ENCODE peak calls at places on chromosomes 7 and 10, in seven cellular contexts. Z, P, L, A, C, T and Q are unnamed samples.

GRCh38 chr7:152052772-152053171 is 27.3 kb downstream of the GALNT11 start:
- DNase-seq in L (no peak), P (no peak), Z (no peak), T (no peak), A (no peak), C (no peak), Q (no peak)

GRCh38 chr7:5495581-5496375 is 72.1 kb upstream of the TNRC18 start:
- DNase-seq in A (no peak), L (no peak), P (no peak), C (peak), Z (no peak), T (peak), Q (peak)

GRCh38 chr10:8312861-8313260 is 258.4 kb downstream of the GATA3 start:
- DNase-seq in Z (no peak), P (no peak), T (no peak), L (no peak), C (no peak), A (no peak), Q (no peak)

GRCh38 chr7:110148054-110148453 is 942.9 kb upstream of the LRRN3 start:
- DNase-seq in T (no peak), Z (no peak), P (no peak), C (no peak), A (no peak), L (no peak), Q (peak)

GRCh38 chr7:72465521-72465920 is 53.4 kb upstream of the CALN1 start:
- DNase-seq in L (no peak), P (no peak), C (no peak), A (no peak), T (no peak), Z (no peak), Q (no peak)

GRCh38 chr7:64618785-64619456 is 47.0 kb upstream of the ZNF107 start:
- DNase-seq in C (no peak), P (peak), L (peak), Z (no peak), T (no peak), A (peak), Q (no peak)

GRCh38 chr10:7003821-7004220 is 407.0 kb downstream of the SFMBT2 start:
- DNase-seq in L (no peak), T (no peak), Z (no peak), P (no peak), A (no peak), C (no peak), Q (no peak)

GRCh38 chr10:111084346-111085255 is 7.8 kb downstream of the ADRA2A start:
- DNase-seq in P (no peak), L (no peak), A (no peak), C (no peak), T (no peak), Z (no peak), Q (no peak)

GRCh38 chr7:157411580-157411979 is 74.8 kb downstream of the DNAJB6 start:
- DNase-seq in T (no peak), A (no peak), C (no peak), Z (no peak), P (no peak), L (peak), Q (no peak)

GRCh38 chr10:77234599-77234998 is 403.0 kb downstream of the KCNMA1 start:
- DNase-seq in Z (no peak), T (no peak), L (no peak), C (no peak), P (no peak), A (no peak), Q (no peak)

GRCh38 chr10:131786756-131787605 is 113.8 kb upstream of the PPP2R2D start:
- DNase-seq in L (peak), P (no peak), A (peak), Z (peak), C (no peak), T (no peak), Q (no peak)

GRCh38 chr7:108652886-108653285 is 83.2 kb downstream of the DNAJB9 start:
- DNase-seq in L (no peak), A (no peak), T (no peak), C (no peak), Z (no peak), P (no peak), Q (no peak)

GRCh38 chr10:116765549-116766162 is 23.3 kb upstream of the HSPA12A start:
- DNase-seq in Z (no peak), L (no peak), P (no peak), C (no peak), A (no peak), T (peak), Q (peak)

GRCh38 chr10:120495226-120495625 is 38.2 kb downstream of the PLPP4 start:
- DNase-seq in P (no peak), A (no peak), L (peak), Z (no peak), T (no peak), C (no peak), Q (no peak)

GRCh38 chr7:50660040-50660829 is 95.0 kb upstream of the DDC start:
- DNase-seq in P (no peak), Z (no peak), C (no peak), A (no peak), L (no peak), T (no peak), Q (no peak)

GRCh38 chr7:151192002-151192539 is 5.0 kb upstream of the ASB10 start:
- DNase-seq in A (no peak), L (no peak), P (no peak), Z (no peak), T (no peak), C (no peak), Q (no peak)

GRCh38 chr10:75773139-75773801 is 341.8 kb downstream of the LRMDA start:
- DNase-seq in Z (peak), L (no peak), T (no peak), A (no peak), P (peak), C (no peak), Q (no peak)

GRCh38 chr7:23020742-23021401 is 6.9 kb upstream of the HYCC1 start:
- DNase-seq in A (no peak), P (no peak), T (peak), L (no peak), C (no peak), Z (no peak), Q (peak)

GRCh38 chr7:65746398-65746669 is 126.5 kb upstream of the VKORC1L1 start:
- DNase-seq in T (no peak), P (no peak), C (no peak), Z (peak), L (no peak), A (no peak), Q (no peak)

GRCh38 chr10:124717911-124718734 is 26.1 kb downstream of the FAM53B start:
- DNase-seq in L (no peak), T (peak), C (peak), Z (no peak), P (no peak), A (no peak), Q (no peak)

GRCh38 chr10:74825371-74826141 is 844 bp upstream of the KAT6B start:
- DNase-seq in L (peak), C (peak), Z (peak), A (no peak), T (no peak), P (no peak), Q (no peak)

GRCh38 chr10:118723467-118723866 is 31.3 kb downstream of the CACUL1 start:
- DNase-seq in Z (no peak), L (no peak), P (no peak), A (no peak), C (no peak), T (no peak), Q (no peak)

GRCh38 chr7:158270856-158271413 is 316.7 kb downstream of the PTPRN2 start:
- DNase-seq in T (peak), L (no peak), P (no peak), Z (no peak), C (no peak), A (no peak), Q (peak)

GRCh38 chr10:21078410-21079329 is 181.6 kb upstream of the NEBL start:
- DNase-seq in P (peak), Z (peak), C (peak), A (peak), L (peak), T (no peak), Q (peak)

GRCh38 chr10:89535185-89536012 is at the start of gene SLC16A12:
- DNase-seq in Z (no peak), C (peak), T (peak), P (no peak), A (no peak), L (peak), Q (no peak)

GRCh38 chr7:141045126-141045841 is 28.6 kb upstream of the TMEM178B start:
- DNase-seq in Z (no peak), T (no peak), C (no peak), L (no peak), P (no peak), A (no peak), Q (no peak)

GRCh38 chr7:123057926-123058325 is 62.4 kb upstream of the TAS2R16 start:
- DNase-seq in P (no peak), T (no peak), C (no peak), A (no peak), L (no peak), Z (no peak), Q (no peak)

GRCh38 chr10:122688293-122688989 is 11.2 kb downstream of the C10orf120 start:
- DNase-seq in C (no peak), T (no peak), Z (no peak), P (no peak), A (peak), L (no peak), Q (no peak)

GRCh38 chr7:12458520-12459131 is 55.0 kb upstream of the VWDE start:
- DNase-seq in A (no peak), C (no peak), L (peak), Z (peak), T (no peak), P (peak), Q (no peak)

GRCh38 chr10:71072820-71073205 is 139.6 kb upstream of the UNC5B start:
- DNase-seq in C (peak), L (no peak), Z (no peak), T (no peak), A (no peak), P (no peak), Q (no peak)

GRCh38 chr7:38323156-38323555 is 49.7 kb upstream of the TARP start:
- DNase-seq in T (no peak), P (no peak), C (no peak), L (no peak), Z (no peak), A (no peak), Q (no peak)

GRCh38 chr10:48842231-48842630 is 97.4 kb downstream of the LRRC18 start:
- DNase-seq in L (no peak), P (no peak), T (no peak), C (no peak), Z (no peak), A (no peak), Q (no peak)

GRCh38 chr10:124648738-124649137 is 95.4 kb downstream of the FAM53B start:
- DNase-seq in A (peak), Z (no peak), C (peak), T (no peak), L (peak), P (no peak), Q (peak)

DNA sequence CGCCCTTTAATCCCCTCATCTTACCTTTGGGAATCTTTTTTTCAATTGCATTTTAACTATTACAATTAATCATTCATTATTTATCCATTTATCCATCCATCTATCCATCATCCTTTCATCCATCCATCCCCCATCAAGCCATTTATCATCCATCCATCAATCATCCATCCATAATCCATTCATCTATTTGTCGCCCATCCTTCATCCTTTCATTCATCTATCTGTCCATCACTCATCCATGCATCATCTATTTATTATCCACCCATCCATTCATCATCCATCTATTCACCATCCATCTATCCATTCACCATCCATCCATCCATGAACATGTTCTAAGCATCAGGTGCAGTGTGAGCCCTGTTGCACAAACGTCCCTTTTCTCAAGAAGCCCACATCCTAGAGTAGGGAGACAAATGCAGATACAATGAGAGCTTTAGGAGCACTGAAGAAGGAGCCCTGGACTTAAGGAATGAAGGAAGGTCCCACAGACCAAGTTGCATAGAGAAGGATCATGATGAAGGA is 199.5 kb downstream of the ADAM12 start:
- DNase-seq in T (no peak), C (no peak), P (no peak), L (no peak), A (no peak), Z (no peak), Q (no peak)
- TF ChIP-seq EP300 in T (no peak), C (no peak), P (no peak), L (no peak), A (no peak), Z (no peak), Q (no peak)

DNA sequence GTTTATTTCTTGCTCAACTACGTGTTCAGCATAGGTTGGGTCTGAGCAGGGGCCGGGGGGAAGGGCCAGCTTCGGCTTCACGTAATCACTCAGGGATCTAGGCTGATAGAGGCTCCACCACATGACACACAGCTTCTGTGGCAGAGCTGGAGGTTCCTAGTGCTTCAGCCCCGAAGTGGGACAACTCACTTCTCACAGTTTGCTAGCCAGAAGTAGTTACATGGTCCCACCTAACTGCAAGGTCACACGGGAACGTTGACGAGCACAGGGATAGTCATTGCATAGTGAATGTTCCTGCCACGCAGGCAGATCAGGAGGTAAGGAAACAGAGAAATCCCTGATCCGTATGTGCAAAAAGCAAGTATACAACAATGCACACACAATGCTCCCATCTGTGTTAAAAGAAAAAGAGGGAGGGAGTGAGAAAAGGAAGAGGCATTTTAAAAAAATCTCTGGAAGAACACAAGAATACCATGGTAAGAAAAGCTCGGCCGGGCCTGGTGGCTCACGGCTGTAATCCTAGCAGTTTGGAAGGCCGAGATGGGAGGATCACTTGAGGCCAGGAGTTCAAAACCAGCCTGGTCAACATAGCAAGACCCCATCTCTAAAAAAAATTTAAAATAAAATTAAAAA is 16.9 kb downstream of the SMURF1 start:
- DNase-seq in Z (no peak), A (no peak), P (no peak), C (peak), T (peak), L (no peak), Q (no peak)
- TF ChIP-seq EP300 in Z (no peak), A (no peak), P (no peak), C (no peak), T (no peak), L (no peak), Q (no peak)

GRCh38 chr10:11761431-11761830 is 19.2 kb downstream of the ECHDC3 start:
- DNase-seq in T (peak), Z (no peak), L (no peak), P (no peak), A (no peak), C (no peak), Q (no peak)
- TF ChIP-seq EP300 in T (no peak), Z (no peak), L (no peak), P (no peak), A (no peak), C (no peak), Q (no peak)

DNA sequence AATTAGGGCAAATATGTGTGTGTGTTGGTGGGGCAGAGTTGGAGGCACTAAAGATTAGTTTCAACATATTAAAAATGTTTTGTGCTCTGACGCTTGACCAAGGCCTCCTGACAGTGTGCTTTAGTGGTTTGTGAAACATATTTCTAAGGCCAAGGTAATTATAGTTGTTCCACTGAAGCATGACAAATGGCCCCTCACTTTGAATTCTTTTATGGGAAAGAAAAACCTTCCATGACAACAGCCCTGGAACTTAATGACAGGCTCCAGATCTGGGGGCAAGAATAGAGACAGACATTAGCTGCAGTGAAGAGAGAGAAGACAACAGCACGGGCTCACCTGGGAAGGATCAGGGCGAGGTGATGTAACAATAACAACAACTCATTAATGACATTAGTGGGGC is 155.8 kb downstream of the CHN2 start:
- DNase-seq in Z (no peak), C (no peak), P (no peak), T (no peak), A (no peak), L (no peak), Q (no peak)
- TF ChIP-seq EP300 in Z (no peak), C (no peak), P (no peak), T (no peak), A (no peak), L (no peak), Q (no peak)

GRCh38 chr10:32315426-32315825 is 31.5 kb downstream of the EPC1 start:
- DNase-seq in C (no peak), A (no peak), Z (no peak), P (no peak), L (no peak), T (no peak), Q (no peak)

GRCh38 chr10:32317795-32318194 is 29.2 kb downstream of the EPC1 start:
- DNase-seq in Z (no peak), C (no peak), L (no peak), P (no peak), A (no peak), T (no peak), Q (no peak)

GRCh38 chr10:32314588-32314987 is 32.4 kb downstream of the EPC1 start:
- DNase-seq in Z (no peak), A (no peak), T (no peak), L (peak), P (no peak), C (no peak), Q (no peak)

GRCh38 chr10:32321016-32321631 is 25.8 kb downstream of the EPC1 start:
- DNase-seq in P (no peak), L (no peak), C (no peak), Z (no peak), A (no peak), T (no peak), Q (no peak)

DNA sequence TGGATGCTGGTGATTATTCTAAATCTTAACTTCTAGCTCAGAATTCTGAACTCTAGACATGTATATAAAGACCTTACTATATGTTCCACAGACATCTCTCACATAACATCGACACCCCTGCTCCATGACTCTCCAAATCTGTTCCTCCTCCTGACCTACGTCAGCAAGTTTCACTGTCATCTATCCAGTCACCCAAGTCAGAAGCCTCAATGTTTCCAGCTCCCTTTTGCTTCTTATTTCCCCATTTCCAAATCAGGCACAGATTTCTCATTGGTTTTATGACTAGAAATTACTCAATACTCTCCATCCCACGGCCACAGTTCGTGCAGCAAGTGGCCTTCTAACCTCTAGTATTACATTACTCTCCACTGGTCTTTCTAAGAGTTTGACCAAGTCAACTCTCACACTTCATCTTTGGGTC is 28.5 kb downstream of the EPC1 start:
- DNase-seq in L (no peak), T (no peak), C (no peak), A (peak), P (no peak), Z (no peak), Q (no peak)
- TF ChIP-seq EP300 in L (no peak), T (no peak), C (no peak), A (peak), P (no peak), Z (no peak), Q (no peak)

GRCh38 chr10:78357673-78358206 is 324.1 kb downstream of the RPS24 start:
- DNase-seq in C (peak), T (no peak), Z (no peak), P (no peak), L (no peak), A (no peak), Q (no peak)
- TF ChIP-seq EP300 in C (no peak), T (no peak), Z (no peak), P (no peak), L (no peak), A (no peak), Q (no peak)